ENCODE peak calls at places on chromosomes 16 and 17, in six cellular contexts. S is left ventricle myocardium inferior, G is GM23338, U is mucosa of descending colon, R is adrenal gland, C is transverse colon. K is an unnamed sample.

GRCh38 chr16:69890114-69890890 is 60.8 kb upstream of the CLEC18A start:
- DNase-seq in S (peak; percentile 49), G (peak; percentile 77), U (peak; percentile 65), R (no peak), C (peak; percentile 68), K (peak; percentile 83)

GRCh38 chr17:45861185-45861584 is 16.5 kb downstream of the SPPL2C start:
- DNase-seq in S (no peak), G (no peak), U (no peak), R (no peak), C (no peak), K (no peak)

GRCh38 chr16:10938844-10939648 is 3.2 kb downstream of the DEXI start:
- DNase-seq in S (no peak), G (no peak), U (no peak), R (no peak), C (no peak), K (no peak)

GRCh38 chr17:67671492-67671891 is 46.2 kb upstream of the NOL11 start:
- DNase-seq in S (no peak), G (no peak), U (no peak), R (no peak), C (no peak), K (no peak)

GRCh38 chr16:9042533-9042932 is 48.9 kb upstream of the HAPSTR1 start:
- DNase-seq in S (no peak), G (peak; percentile 35), U (no peak), R (no peak), C (no peak), K (no peak)

GRCh38 chr16:22191966-22192260 is 14.2 kb upstream of the EEF2K start:
- DNase-seq in S (no peak), G (no peak), U (no peak), R (no peak), C (peak; percentile 43), K (no peak)

GRCh38 chr16:67632415-67633172 is 12.3 kb upstream of the CARMIL2 start:
- DNase-seq in S (peak; percentile 57), G (no peak), U (no peak), R (no peak), C (no peak), K (no peak)

GRCh38 chr17:17928422-17929386 is 43.5 kb downstream of the TOM1L2 start:
- DNase-seq in S (no peak), G (no peak), U (no peak), R (no peak), C (no peak), K (no peak)

GRCh38 chr17:76538281-76538931 is 897 bp upstream of the CYGB start:
- DNase-seq in S (peak; percentile 25), G (peak; percentile 44), U (no peak), R (no peak), C (no peak), K (no peak)

GRCh38 chr17:79658811-79659207 is 48.0 kb upstream of the RBFOX3 start:
- DNase-seq in S (no peak), G (peak; percentile 85), U (peak; percentile 6), R (no peak), C (peak; percentile 26), K (peak; percentile 46)

GRCh38 chr16:53629607-53630312 is 73.9 kb downstream of the RPGRIP1L start:
- DNase-seq in S (no peak), G (no peak), U (peak; percentile 21), R (no peak), C (no peak), K (no peak)

GRCh38 chr17:66351053-66351452 is 48.6 kb downstream of the PRKCA start:
- DNase-seq in S (no peak), G (no peak), U (peak; percentile 77), R (peak; percentile 42), C (peak; percentile 83), K (no peak)

DNA sequence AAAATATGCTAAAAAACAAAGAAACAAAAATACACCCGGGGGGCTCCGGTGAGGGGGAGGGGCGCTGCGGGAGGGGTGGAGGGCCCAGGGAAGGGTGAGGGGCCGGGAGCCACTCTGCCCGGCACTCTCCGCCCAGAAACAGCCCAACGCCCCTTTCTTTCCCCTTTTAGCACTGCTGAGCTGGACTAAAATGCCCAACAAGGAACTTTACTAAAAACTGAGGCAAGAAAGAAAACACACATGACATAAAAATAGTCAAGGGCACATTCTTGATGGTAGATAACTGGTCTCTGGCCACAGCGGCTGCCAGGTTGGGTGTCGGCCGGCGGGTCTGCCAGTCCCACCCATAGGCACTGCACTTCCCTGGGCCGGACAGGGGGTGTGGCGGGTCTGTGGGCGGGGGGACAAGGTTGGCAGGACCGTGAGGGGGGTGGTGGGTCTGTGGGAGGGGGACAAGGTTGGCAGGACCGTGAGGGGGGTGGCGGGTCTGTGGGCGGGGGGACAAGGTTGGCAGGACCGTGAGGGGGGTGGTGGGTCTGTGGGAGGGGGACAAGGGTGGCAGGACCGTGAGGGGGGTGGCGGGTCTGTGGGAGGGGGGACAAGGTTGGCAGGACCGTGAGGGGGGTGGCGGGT is 20.9 kb downstream of the METRNL start:
- DNase-seq in S (no peak), G (no peak), U (peak; percentile 44), R (peak; percentile 75), C (peak; percentile 39), K (no peak)
- H3K4me3 ChIP-seq in S (peak overlapping the region; percentile 58), G (no peak overlapping the region), U (no peak overlapping the region), R (no peak overlapping the region), C (peak overlapping the region; percentile 23), K (peak overlapping the region; percentile 40)

GRCh38 chr17:11268176-11268575 is 27.2 kb downstream of the SHISA6 start:
- DNase-seq in S (no peak), G (no peak), U (no peak), R (no peak), C (no peak), K (no peak)

GRCh38 chr17:11269210-11269609 is 28.2 kb downstream of the SHISA6 start:
- DNase-seq in S (no peak), G (no peak), U (no peak), R (no peak), C (no peak), K (no peak)

GRCh38 chr17:11264183-11264871 is 23.3 kb downstream of the SHISA6 start:
- DNase-seq in S (no peak), G (peak; percentile 20), U (no peak), R (no peak), C (no peak), K (no peak)
- TF ChIP-seq CTCF in S (no peak), G (peak; percentile 61), U (peak; percentile 8), R (no peak), C (peak; percentile 23), K (no peak)

GRCh38 chr17:64781810-64782555 is 119.9 kb upstream of the SMURF2 start:
- DNase-seq in S (no peak), G (peak; percentile 37), U (no peak), R (no peak), C (no peak), K (no peak)
- H3K4me1 ChIP-seq in S (peaks cover 53% of the 10 kb centered on the region), G (peaks cover 19% of the 10 kb centered on the region), U (peaks cover 48% of the 10 kb centered on the region), R (peaks cover 38% of the 10 kb centered on the region), C (peaks cover 54% of the 10 kb centered on the region), K (peaks cover 48% of the 10 kb centered on the region)

GRCh38 chr16:88854306-88855111 is 2.2 kb downstream of the GALNS start:
- DNase-seq in S (no peak), G (no peak), U (peak; percentile 34), R (no peak), C (peak; percentile 27), K (no peak)

GRCh38 chr16:88855176-88855575 is 1.6 kb downstream of the GALNS start:
- DNase-seq in S (no peak), G (no peak), U (no peak), R (no peak), C (no peak), K (no peak)

GRCh38 chr16:88856122-88856827 is 472 bp downstream of the GALNS start:
- DNase-seq in S (no peak), G (peak; percentile 69), U (peak; percentile 21), R (no peak), C (peak; percentile 20), K (no peak)

GRCh38 chr16:88856828-88857727 is at the start of the genes GALNS and TRAPPC2L:
- DNase-seq in S (peak; percentile 99), G (peak; percentile 99), U (peak; percentile 100), R (peak; percentile 97), C (peak; percentile 100), K (peak; percentile 99)

GRCh38 chr16:88855736-88856121 is 1.0 kb downstream of the GALNS start:
- DNase-seq in S (no peak), G (no peak), U (no peak), R (no peak), C (no peak), K (no peak)
- H3K4me3 ChIP-seq in S (peak overlapping the region; percentile 98), G (peak overlapping the region; percentile 71), U (no peak overlapping the region), R (no peak overlapping the region), C (peak overlapping the region; percentile 90), K (peak overlapping the region; percentile 93)

DNA sequence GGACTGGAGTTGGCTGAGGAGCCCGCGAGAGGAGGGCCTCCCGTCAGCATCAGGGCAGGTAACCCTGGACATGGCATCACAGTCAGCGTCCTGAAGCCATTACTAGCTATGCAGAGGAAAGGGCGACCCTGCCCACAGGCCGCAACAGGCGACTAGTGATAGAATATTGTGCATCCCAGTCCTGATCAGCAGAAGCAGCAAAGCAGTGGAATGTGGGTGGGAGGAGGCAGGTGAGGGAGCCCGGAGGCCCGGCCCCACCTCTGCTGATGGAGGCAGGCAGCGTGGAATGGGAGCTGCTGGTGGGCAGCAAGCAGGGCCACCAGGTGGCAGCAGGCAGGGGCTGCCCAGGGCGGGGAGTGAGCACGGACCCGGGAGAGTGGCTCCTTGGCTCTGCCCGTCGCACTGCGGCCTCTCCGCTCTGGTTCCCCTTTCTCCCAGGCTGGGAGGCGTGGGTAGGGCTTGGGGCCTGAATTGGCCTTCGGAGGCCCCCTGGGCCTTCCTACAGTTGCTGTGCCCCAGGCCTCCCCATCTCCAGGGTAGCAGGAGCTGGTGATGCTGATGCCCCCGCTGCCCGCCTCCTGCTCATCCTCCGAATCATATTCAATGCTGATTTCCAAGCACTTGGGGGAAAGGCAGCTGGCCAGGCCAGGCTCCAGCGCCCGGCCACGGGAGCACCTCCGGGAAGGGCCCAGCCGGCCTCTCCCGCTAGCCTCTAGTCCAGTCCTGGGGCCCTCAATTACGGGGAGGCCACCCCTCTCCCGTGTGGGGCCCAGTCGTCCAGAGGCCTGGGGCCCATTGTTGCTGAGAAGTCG is 20.2 kb downstream of the TSPOAP1 start:
- DNase-seq in S (no peak), G (peak; percentile 86), U (no peak), R (no peak), C (no peak), K (no peak)
- TF ChIP-seq CTCF in S (peak; percentile 37), G (peak; percentile 63), U (no peak), R (no peak), C (no peak), K (no peak)

GRCh38 chr16:81614171-81614570 is 164.9 kb upstream of the PLCG2 start:
- DNase-seq in S (no peak), G (no peak), U (no peak), R (no peak), C (no peak), K (no peak)
- H3K4me1 ChIP-seq in S (peaks cover 68% of the 10 kb centered on the region), G (no peaks in the 10 kb centered on the region), U (peaks cover 12% of the 10 kb centered on the region), R (peaks cover 6% of the 10 kb centered on the region), C (peaks cover 34% of the 10 kb centered on the region), K (peaks cover 66% of the 10 kb centered on the region)

GRCh38 chr17:38654411-38655398 is 20.1 kb downstream of the EPOP start:
- DNase-seq in S (no peak), G (peak; percentile 14), U (no peak), R (no peak), C (no peak), K (no peak)
- H3K4me3 ChIP-seq in S (no peak overlapping the region), G (no peak overlapping the region), U (no peak overlapping the region), R (no peak overlapping the region), C (no peak overlapping the region), K (no peak overlapping the region)